ENCODE peak calls at places on chromosomes 2 and 18, in seven cellular contexts. K, O, F, L, H, Q and I are unnamed samples.

GRCh38 chr2:112756207-112756606 is 8.2 kb downstream of the CKAP2L start:
- DNase-seq in K (no peak), O (no peak), F (no peak), L (no peak), H (no peak), Q (no peak), I (no peak)

GRCh38 chr2:74740395-74741075 is 86.5 kb downstream of the SEMA4F start:
- DNase-seq in K (peak; percentile 77), O (peak; percentile 86), F (peak; percentile 32), L (no peak), H (no peak), Q (no peak), I (no peak)

GRCh38 chr18:77209587-77209986 is 40.1 kb upstream of the GALR1 start:
- DNase-seq in K (no peak), O (no peak), F (no peak), L (no peak), H (no peak), Q (no peak), I (no peak)

GRCh38 chr18:21484851-21485636 is 115.5 kb downstream of the ESCO1 start:
- DNase-seq in K (peak; percentile 83), O (no peak), F (no peak), L (no peak), H (no peak), Q (no peak), I (no peak)

GRCh38 chr18:35127201-35127600 is 86.0 kb downstream of the MAPRE2 start:
- DNase-seq in K (peak; percentile 21), O (no peak), F (no peak), L (no peak), H (no peak), Q (no peak), I (no peak)

GRCh38 chr2:165874445-165875039 is 79.0 kb downstream of the TTC21B start:
- DNase-seq in K (peak; percentile 65), O (no peak), F (peak; percentile 73), L (no peak), H (peak; percentile 52), Q (no peak), I (no peak)

GRCh38 chr2:62478093-62478580 is 27.9 kb downstream of the TMEM17 start:
- DNase-seq in K (peak; percentile 90), O (no peak), F (no peak), L (no peak), H (no peak), Q (no peak), I (no peak)

GRCh38 chr2:155250800-155251199 is 552.3 kb downstream of the KCNJ3 start:
- DNase-seq in K (peak; percentile 17), O (no peak), F (no peak), L (no peak), H (peak; percentile 5), Q (no peak), I (no peak)

GRCh38 chr2:64568836-64569235 is 44.7 kb downstream of the AFTPH start:
- DNase-seq in K (no peak), O (no peak), F (no peak), L (no peak), H (no peak), Q (no peak), I (no peak)

GRCh38 chr2:229275506-229275905 is 4.4 kb upstream of the PID1 start:
- DNase-seq in K (no peak), O (no peak), F (no peak), L (no peak), H (no peak), Q (no peak), I (no peak)

GRCh38 chr2:168748461-168748860 is 54.0 kb upstream of the NOSTRIN start:
- DNase-seq in K (no peak), O (no peak), F (no peak), L (no peak), H (no peak), Q (no peak), I (no peak)

GRCh38 chr2:1440581-1440980 is 27.3 kb downstream of the TPO start:
- DNase-seq in K (no peak), O (no peak), F (no peak), L (no peak), H (no peak), Q (no peak), I (no peak)

DNA sequence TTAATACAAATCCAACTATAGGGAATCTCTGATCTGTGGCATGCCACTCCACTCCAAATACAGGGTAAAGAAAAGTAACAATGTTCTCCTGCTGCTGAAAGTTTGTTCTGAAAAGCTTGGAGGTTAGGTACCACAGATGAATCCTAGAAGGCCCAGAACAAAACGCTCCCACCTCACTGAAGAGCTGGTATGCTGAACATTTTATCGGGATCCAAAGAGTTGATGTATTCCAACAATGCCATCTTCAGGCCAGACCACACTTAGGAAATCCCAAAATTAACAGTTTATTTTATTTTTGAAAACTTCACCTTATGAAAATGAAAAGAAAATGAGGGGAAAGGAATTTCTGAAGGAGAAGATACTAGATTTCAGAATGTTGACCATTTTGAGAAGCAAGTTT is 145.1 kb upstream of the CDH19 start:
- DNase-seq in K (peak; percentile 22), O (no peak), F (no peak), L (no peak), H (no peak), Q (no peak), I (no peak)
- TF ChIP-seq CTCF in K (peak; percentile 16), O (no peak), F (peak; percentile 14), L (no peak), H (no peak), Q (peak; percentile 27), I (peak; percentile 34)

GRCh38 chr18:67513285-67513684 is 3.2 kb downstream of the DSEL start:
- DNase-seq in K (peak; percentile 2), O (no peak), F (no peak), L (no peak), H (no peak), Q (no peak), I (no peak)
- TF ChIP-seq CTCF in K (peak; percentile 8), O (no peak), F (peak; percentile 25), L (no peak), H (peak; percentile 10), Q (no peak), I (peak; percentile 30)

GRCh38 chr2:8061219-8061618 is 620.6 kb upstream of the ID2 start:
- DNase-seq in K (no peak), O (no peak), F (no peak), L (no peak), H (no peak), Q (no peak), I (no peak)
- TF ChIP-seq CTCF in K (no peak), O (no peak), F (no peak), L (no peak), H (no peak), Q (no peak), I (no peak)

GRCh38 chr2:240733803-240734495 is 42.3 kb downstream of the AQP12A start:
- DNase-seq in K (no peak), O (no peak), F (no peak), L (no peak), H (peak; percentile 45), Q (no peak), I (no peak)
- TF ChIP-seq CTCF in K (no peak), O (no peak), F (peak; percentile 12), L (no peak), H (peak; percentile 37), Q (peak; percentile 25), I (no peak)

DNA sequence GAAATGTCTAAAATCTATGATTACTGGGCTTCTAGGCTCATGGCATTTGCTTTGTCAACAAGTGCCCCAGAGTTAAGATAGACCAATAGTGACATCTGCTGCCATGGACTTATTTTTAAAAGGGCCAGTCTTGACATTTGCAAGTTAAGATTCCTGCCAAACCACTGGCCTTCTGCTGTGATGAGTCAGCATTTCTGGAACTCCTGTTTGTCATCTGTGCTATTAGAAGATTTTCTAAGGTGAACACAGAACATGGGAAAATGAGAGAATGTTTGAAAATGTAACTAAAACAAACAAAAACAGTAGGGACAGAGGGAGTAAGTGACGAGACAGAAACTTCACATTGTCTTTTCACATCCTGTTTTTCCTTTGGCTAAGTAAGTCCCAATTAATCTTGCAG is 93.7 kb upstream of the WDR75 start:
- DNase-seq in K (peak; percentile 87), O (no peak), F (peak; percentile 97), L (no peak), H (peak; percentile 21), Q (no peak), I (no peak)
- TF ChIP-seq CTCF in K (no peak), O (no peak), F (peak; percentile 41), L (no peak), H (peak; percentile 18), Q (no peak), I (peak; percentile 73)

GRCh38 chr18:54783100-54783499 is 45.2 kb upstream of the RAB27B start:
- DNase-seq in K (no peak), O (no peak), F (no peak), L (no peak), H (no peak), Q (no peak), I (no peak)
- TF ChIP-seq CTCF in K (no peak), O (no peak), F (no peak), L (no peak), H (no peak), Q (no peak), I (no peak)

GRCh38 chr2:23414106-23414505 is 29.1 kb downstream of the KLHL29 start:
- DNase-seq in K (no peak), O (no peak), F (no peak), L (no peak), H (no peak), Q (no peak), I (no peak)

GRCh38 chr2:23412556-23413155 is 27.7 kb downstream of the KLHL29 start:
- DNase-seq in K (no peak), O (no peak), F (peak; percentile 35), L (no peak), H (no peak), Q (no peak), I (no peak)

GRCh38 chr2:23413641-23414040 is 28.7 kb downstream of the KLHL29 start:
- DNase-seq in K (no peak), O (no peak), F (no peak), L (no peak), H (no peak), Q (no peak), I (no peak)

GRCh38 chr2:23417310-23417709 is 32.3 kb downstream of the KLHL29 start:
- DNase-seq in K (no peak), O (no peak), F (no peak), L (no peak), H (no peak), Q (no peak), I (no peak)

DNA sequence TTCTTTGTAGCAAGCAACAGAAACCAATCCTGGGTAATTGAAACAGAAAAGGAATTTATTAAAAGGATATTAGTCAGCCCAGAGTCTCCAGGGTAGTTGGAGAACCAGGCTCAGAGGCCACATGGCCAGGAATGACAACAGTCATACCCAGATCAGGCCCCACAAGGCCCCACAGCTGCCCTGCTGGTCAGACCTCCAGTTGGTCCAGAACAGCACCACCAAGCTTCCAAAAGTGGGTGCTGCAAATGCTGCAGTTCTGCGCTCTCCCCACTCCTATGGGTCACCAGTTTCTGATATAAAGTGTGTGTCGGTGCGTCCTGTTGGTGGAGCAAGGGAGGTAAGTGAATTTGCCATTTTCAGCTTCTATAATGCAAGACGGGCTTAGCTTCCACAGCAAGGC is 29.9 kb downstream of the KLHL29 start:
- DNase-seq in K (no peak), O (no peak), F (no peak), L (no peak), H (no peak), Q (no peak), I (no peak)
- TF ChIP-seq CTCF in K (no peak), O (no peak), F (peak; percentile 17), L (no peak), H (peak; percentile 26), Q (peak; percentile 13), I (peak; percentile 22)